ENCODE peak calls at places on chromosomes 3 and 15, in eight cellular contexts. I is activated CD8-positive, alpha-beta memory T cell treated with anti-CD3 and anti-CD28 coated beads for 24 hours; L is GM13977; M is T-cell; T is cardiac muscle cell; G is stimulated activated CD8-positive, alpha-beta memory T cell treated with anti-CD3 and anti-CD28 coated beads, Interleukin-7, amount 100 ng/mL, for 1 hour; Z is NCI-H1105; D is AG08396. F is an unnamed sample.

GRCh38 chr3:55443346-55443745 is 43.8 kb downstream of the WNT5A start:
- DNase-seq in M (no peak), I (no peak), T (no peak), Z (no peak), L (no peak), D (no peak), G (no peak), F (no peak)

GRCh38 chr3:105758451-105758850 is 110.4 kb downstream of the CBLB start:
- DNase-seq in L (no peak), I (no peak), Z (no peak), G (no peak), M (no peak), T (no peak), D (no peak), F (no peak)

GRCh38 chr3:41162541-41162940 is 36.8 kb upstream of the CTNNB1 start:
- DNase-seq in L (no peak), I (no peak), T (no peak), G (no peak), Z (no peak), M (no peak), D (no peak), F (no peak)

GRCh38 chr3:159390656-159391055 is 588.8 kb downstream of the MFSD1 start:
- DNase-seq in D (no peak), M (no peak), Z (no peak), I (no peak), G (no peak), T (no peak), L (no peak), F (no peak)

GRCh38 chr15:50880651-50881114 is 27.8 kb upstream of the AP4E1 start:
- DNase-seq in L (peak), M (no peak), T (no peak), D (no peak), I (no peak), Z (no peak), G (no peak), F (no peak)

GRCh38 chr3:154584041-154584440 is 154.1 kb upstream of the GPR149 start:
- DNase-seq in T (no peak), G (no peak), M (no peak), L (no peak), Z (no peak), D (no peak), I (no peak), F (no peak)

GRCh38 chr3:112228786-112229185 is 65.2 kb downstream of the SLC9C1 start:
- DNase-seq in D (no peak), L (no peak), T (no peak), G (no peak), I (no peak), Z (no peak), M (no peak), F (no peak)

GRCh38 chr3:4303187-4304123 is at the start of gene SETMAR:
- DNase-seq in L (peak), G (peak), Z (peak), D (peak), M (peak), T (peak), I (peak), F (peak)

GRCh38 chr15:84082739-84083138 is 152.8 kb upstream of the GOLGA6L4 start:
- DNase-seq in I (no peak), D (no peak), T (no peak), G (no peak), L (no peak), M (no peak), Z (no peak), F (no peak)

GRCh38 chr3:179652467-179653105 is at the start of gene USP13:
- DNase-seq in L (peak), M (peak), Z (peak), I (peak), D (peak), G (peak), T (peak), F (peak)

F was measured in omental fat pad.